ENCODE peak calls at places on chromosome 18, in seven cellular contexts. One of them, this sample, is unnamed. For H3K4me1, the result is how much of the 10 kb centered on the place peaks cover.

GRCh38 chr18:49898421-49898820 is 85.1 kb upstream of the ACAA2 start:
- DNase-seq in H9: peak
- DNase-seq in neural progenitor cell: peak
- DNase-seq in CD8-positive, alpha-beta T cell: peak
- DNase-seq in ascending aorta: no peak
- DNase-seq in GM23338: peak
- DNase-seq in cardiac muscle cell: peak
- DNase-seq in this sample: peak

GRCh38 chr18:53451902-53452301 is 772.6 kb downstream of the MBD2 start:
- DNase-seq in ascending aorta: no peak
- DNase-seq in cardiac muscle cell: no peak
- DNase-seq in H9: no peak
- DNase-seq in neural progenitor cell: no peak
- DNase-seq in CD8-positive, alpha-beta T cell: no peak
- DNase-seq in GM23338: no peak
- DNase-seq in this sample: no peak

GRCh38 chr18:59272221-59272888 is 899 bp downstream of the RAX start:
- DNase-seq in H9: no peak
- DNase-seq in GM23338: peak
- DNase-seq in CD8-positive, alpha-beta T cell: no peak
- DNase-seq in ascending aorta: no peak
- DNase-seq in cardiac muscle cell: no peak
- DNase-seq in neural progenitor cell: peak
- DNase-seq in this sample: no peak

GRCh38 chr18:9901377-9901776 is 12.4 kb upstream of the VAPA start:
- DNase-seq in H9: no peak
- DNase-seq in neural progenitor cell: no peak
- DNase-seq in cardiac muscle cell: peak
- DNase-seq in CD8-positive, alpha-beta T cell: no peak
- DNase-seq in ascending aorta: no peak
- DNase-seq in GM23338: no peak
- DNase-seq in this sample: no peak

GRCh38 chr18:12750076-12750707 is 47.4 kb downstream of the PSMG2 start:
- DNase-seq in cardiac muscle cell: no peak
- DNase-seq in GM23338: no peak
- DNase-seq in neural progenitor cell: no peak
- DNase-seq in ascending aorta: peak
- DNase-seq in H9: no peak
- DNase-seq in CD8-positive, alpha-beta T cell: no peak
- DNase-seq in this sample: no peak

GRCh38 chr18:54726143-54726542 is 102.1 kb upstream of the RAB27B start:
- DNase-seq in GM23338: no peak
- DNase-seq in H9: no peak
- DNase-seq in cardiac muscle cell: no peak
- DNase-seq in ascending aorta: no peak
- DNase-seq in neural progenitor cell: no peak
- DNase-seq in CD8-positive, alpha-beta T cell: no peak
- DNase-seq in this sample: no peak

GRCh38 chr18:13264091-13264777 is 45.7 kb downstream of the LDLRAD4 start:
- DNase-seq in CD8-positive, alpha-beta T cell: no peak
- DNase-seq in ascending aorta: no peak
- DNase-seq in cardiac muscle cell: peak
- DNase-seq in H9: peak
- DNase-seq in GM23338: no peak
- DNase-seq in neural progenitor cell: no peak
- DNase-seq in this sample: no peak

GRCh38 chr18:12773369-12773768 is 70.5 kb downstream of the PSMG2 start:
- DNase-seq in cardiac muscle cell: no peak
- DNase-seq in ascending aorta: no peak
- DNase-seq in CD8-positive, alpha-beta T cell: no peak
- DNase-seq in neural progenitor cell: no peak
- DNase-seq in H9: no peak
- DNase-seq in GM23338: no peak
- DNase-seq in this sample: no peak

GRCh38 chr18:25516121-25516520 is 164.2 kb upstream of the ZNF521 start:
- DNase-seq in CD8-positive, alpha-beta T cell: no peak
- DNase-seq in cardiac muscle cell: no peak
- DNase-seq in H9: no peak
- DNase-seq in neural progenitor cell: no peak
- DNase-seq in GM23338: no peak
- DNase-seq in ascending aorta: no peak
- DNase-seq in this sample: no peak

GRCh38 chr18:50879302-50880107 is 587 bp downstream of the ME2 start:
- DNase-seq in ascending aorta: no peak
- DNase-seq in cardiac muscle cell: peak
- DNase-seq in H9: peak
- DNase-seq in neural progenitor cell: no peak
- DNase-seq in GM23338: no peak
- DNase-seq in CD8-positive, alpha-beta T cell: peak
- DNase-seq in this sample: no peak

GRCh38 chr18:67509711-67510110 is 6.8 kb downstream of the DSEL start:
- DNase-seq in neural progenitor cell: no peak
- DNase-seq in H9: no peak
- DNase-seq in cardiac muscle cell: peak
- DNase-seq in ascending aorta: no peak
- DNase-seq in GM23338: no peak
- DNase-seq in CD8-positive, alpha-beta T cell: no peak
- DNase-seq in this sample: no peak

GRCh38 chr18:28183418-28184078 is 6.6 kb upstream of the CDH2 start:
- DNase-seq in neural progenitor cell: no peak
- DNase-seq in ascending aorta: no peak
- DNase-seq in H9: no peak
- DNase-seq in cardiac muscle cell: peak
- DNase-seq in CD8-positive, alpha-beta T cell: no peak
- DNase-seq in GM23338: no peak
- DNase-seq in this sample: no peak

GRCh38 chr18:44309185-44309584 is 371.5 kb upstream of the SETBP1 start:
- DNase-seq in ascending aorta: no peak
- DNase-seq in neural progenitor cell: no peak
- DNase-seq in CD8-positive, alpha-beta T cell: no peak
- DNase-seq in GM23338: no peak
- DNase-seq in cardiac muscle cell: peak
- DNase-seq in H9: no peak
- DNase-seq in this sample: no peak

GRCh38 chr18:43627833-43628370 is 350.6 kb upstream of the SYT4 start:
- DNase-seq in GM23338: no peak
- DNase-seq in CD8-positive, alpha-beta T cell: no peak
- DNase-seq in ascending aorta: no peak
- DNase-seq in cardiac muscle cell: no peak
- DNase-seq in H9: no peak
- DNase-seq in neural progenitor cell: no peak
- DNase-seq in this sample: no peak

GRCh38 chr18:44679056-44679911 is 1.4 kb upstream of the SETBP1 start:
- DNase-seq in cardiac muscle cell: peak
- DNase-seq in H9: peak
- DNase-seq in ascending aorta: peak
- DNase-seq in neural progenitor cell: peak
- DNase-seq in GM23338: peak
- DNase-seq in CD8-positive, alpha-beta T cell: peak
- DNase-seq in this sample: peak

GRCh38 chr18:61333746-61334490 is 688 bp downstream of the CDH20 start:
- DNase-seq in cardiac muscle cell: peak
- DNase-seq in GM23338: peak
- DNase-seq in ascending aorta: no peak
- DNase-seq in neural progenitor cell: peak
- DNase-seq in H9: peak
- DNase-seq in CD8-positive, alpha-beta T cell: no peak
- DNase-seq in this sample: no peak

GRCh38 chr18:58911766-58912165 is 47.1 kb downstream of the ZNF532 start:
- DNase-seq in H9: no peak
- DNase-seq in neural progenitor cell: no peak
- DNase-seq in GM23338: peak
- DNase-seq in CD8-positive, alpha-beta T cell: no peak
- DNase-seq in cardiac muscle cell: peak
- DNase-seq in ascending aorta: no peak
- DNase-seq in this sample: peak

GRCh38 chr18:8849696-8850095 is 144.3 kb downstream of the MTCL1 start:
- DNase-seq in H9: no peak
- DNase-seq in ascending aorta: no peak
- DNase-seq in GM23338: no peak
- DNase-seq in cardiac muscle cell: no peak
- DNase-seq in CD8-positive, alpha-beta T cell: no peak
- DNase-seq in neural progenitor cell: no peak
- DNase-seq in this sample: no peak

GRCh38 chr18:2878656-2879330 is 32.0 kb downstream of the EMILIN2 start:
- DNase-seq in H9: no peak
- DNase-seq in GM23338: no peak
- DNase-seq in ascending aorta: no peak
- DNase-seq in CD8-positive, alpha-beta T cell: no peak
- DNase-seq in cardiac muscle cell: no peak
- DNase-seq in neural progenitor cell: no peak
- DNase-seq in this sample: no peak

GRCh38 chr18:43129946-43130523 is 14.6 kb upstream of the RIT2 start:
- DNase-seq in ascending aorta: no peak
- DNase-seq in H9: no peak
- DNase-seq in GM23338: no peak
- DNase-seq in cardiac muscle cell: peak
- DNase-seq in CD8-positive, alpha-beta T cell: no peak
- DNase-seq in neural progenitor cell: no peak
- DNase-seq in this sample: no peak

DNA sequence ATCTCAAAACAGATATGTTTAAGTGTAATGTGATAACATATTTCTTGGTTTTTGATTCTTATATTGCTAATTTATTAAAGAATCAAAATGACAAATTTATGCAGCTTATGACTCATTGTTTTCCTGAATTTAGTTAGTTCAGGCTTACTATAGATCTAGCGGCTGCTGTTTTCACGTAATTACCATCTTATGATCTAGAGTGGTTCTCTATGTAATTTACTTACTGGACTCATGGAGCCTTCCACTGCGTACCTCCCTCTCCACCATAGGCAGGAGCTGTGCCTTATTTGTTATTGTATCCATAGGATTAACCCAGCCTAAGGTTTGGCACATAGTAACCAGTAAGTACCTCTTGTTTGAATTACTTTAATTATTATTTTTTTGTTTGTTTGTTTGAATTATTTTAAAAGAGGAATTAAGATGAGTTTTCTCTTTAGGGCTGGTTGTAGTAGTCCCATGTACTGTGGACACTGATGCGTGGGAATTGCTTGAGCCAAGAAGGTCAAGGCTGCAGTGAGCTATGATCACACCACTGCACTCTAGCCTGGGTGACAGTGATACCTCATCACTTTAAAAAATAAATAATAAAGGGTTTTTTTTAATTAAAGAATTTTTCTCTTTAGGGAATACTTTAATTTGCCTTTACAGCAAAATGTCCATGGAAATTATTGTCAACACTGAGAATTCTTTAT is 165.5 kb downstream of the PHLPP1 start:
- DNase-seq in cardiac muscle cell: no peak
- DNase-seq in GM23338: no peak
- DNase-seq in CD8-positive, alpha-beta T cell: no peak
- DNase-seq in neural progenitor cell: no peak
- DNase-seq in ascending aorta: no peak
- DNase-seq in H9: no peak
- DNase-seq in this sample: no peak
- H3K4me1 ChIP-seq in cardiac muscle cell: under half
- H3K4me1 ChIP-seq in GM23338: half or more
- H3K4me1 ChIP-seq in CD8-positive, alpha-beta T cell: under half
- H3K4me1 ChIP-seq in neural progenitor cell: under half
- H3K4me1 ChIP-seq in ascending aorta: under half
- H3K4me1 ChIP-seq in H9: under half
- H3K4me1 ChIP-seq in this sample: under half

DNA sequence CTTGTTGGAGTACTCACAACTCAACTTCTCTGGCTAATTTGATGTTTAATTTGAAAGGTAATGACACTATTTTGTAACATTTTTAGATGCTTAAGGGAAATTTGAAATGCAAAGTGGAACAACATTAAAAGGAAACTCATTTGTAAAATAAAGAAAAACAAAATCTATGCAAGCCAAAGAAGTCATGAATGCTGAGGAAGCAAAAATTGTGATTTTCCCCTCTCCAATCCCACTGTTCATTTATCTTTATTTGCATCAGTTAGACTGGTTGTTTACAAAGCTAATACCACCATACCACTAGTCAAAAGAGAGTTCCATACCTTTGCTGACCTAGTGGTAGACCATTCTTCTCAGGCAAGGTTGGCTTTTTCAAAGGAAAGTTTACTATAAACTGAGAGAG is 2.2 kb upstream of the B4GALT6 start:
- DNase-seq in neural progenitor cell: no peak
- DNase-seq in H9: no peak
- DNase-seq in GM23338: no peak
- DNase-seq in ascending aorta: no peak
- DNase-seq in CD8-positive, alpha-beta T cell: no peak
- DNase-seq in cardiac muscle cell: no peak
- DNase-seq in this sample: no peak
- H3K4me1 ChIP-seq in neural progenitor cell: under half
- H3K4me1 ChIP-seq in H9: under half
- H3K4me1 ChIP-seq in GM23338: under half
- H3K4me1 ChIP-seq in ascending aorta: under half
- H3K4me1 ChIP-seq in CD8-positive, alpha-beta T cell: under half
- H3K4me1 ChIP-seq in cardiac muscle cell: under half
- H3K4me1 ChIP-seq in this sample: under half

GRCh38 chr18:48544661-48545415 is 6.0 kb downstream of the CTIF start:
- DNase-seq in CD8-positive, alpha-beta T cell: no peak
- DNase-seq in H9: no peak
- DNase-seq in ascending aorta: no peak
- DNase-seq in neural progenitor cell: no peak
- DNase-seq in cardiac muscle cell: no peak
- DNase-seq in GM23338: no peak
- DNase-seq in this sample: no peak
- H3K4me1 ChIP-seq in CD8-positive, alpha-beta T cell: under half
- H3K4me1 ChIP-seq in H9: under half
- H3K4me1 ChIP-seq in ascending aorta: under half
- H3K4me1 ChIP-seq in neural progenitor cell: under half
- H3K4me1 ChIP-seq in cardiac muscle cell: under half
- H3K4me1 ChIP-seq in GM23338: half or more
- H3K4me1 ChIP-seq in this sample: under half

GRCh38 chr18:39939209-39939608 is 2015.8 kb upstream of the PIK3C3 start:
- DNase-seq in neural progenitor cell: no peak
- DNase-seq in GM23338: no peak
- DNase-seq in CD8-positive, alpha-beta T cell: no peak
- DNase-seq in ascending aorta: no peak
- DNase-seq in cardiac muscle cell: no peak
- DNase-seq in H9: no peak
- DNase-seq in this sample: no peak

GRCh38 chr18:39946623-39947061 is 2008.4 kb upstream of the PIK3C3 start:
- DNase-seq in GM23338: peak
- DNase-seq in neural progenitor cell: no peak
- DNase-seq in cardiac muscle cell: peak
- DNase-seq in CD8-positive, alpha-beta T cell: no peak
- DNase-seq in ascending aorta: no peak
- DNase-seq in H9: peak
- DNase-seq in this sample: peak

GRCh38 chr18:39942702-39943101 is 2012.3 kb upstream of the PIK3C3 start:
- DNase-seq in ascending aorta: no peak
- DNase-seq in neural progenitor cell: no peak
- DNase-seq in GM23338: no peak
- DNase-seq in CD8-positive, alpha-beta T cell: no peak
- DNase-seq in cardiac muscle cell: no peak
- DNase-seq in H9: no peak
- DNase-seq in this sample: no peak

DNA sequence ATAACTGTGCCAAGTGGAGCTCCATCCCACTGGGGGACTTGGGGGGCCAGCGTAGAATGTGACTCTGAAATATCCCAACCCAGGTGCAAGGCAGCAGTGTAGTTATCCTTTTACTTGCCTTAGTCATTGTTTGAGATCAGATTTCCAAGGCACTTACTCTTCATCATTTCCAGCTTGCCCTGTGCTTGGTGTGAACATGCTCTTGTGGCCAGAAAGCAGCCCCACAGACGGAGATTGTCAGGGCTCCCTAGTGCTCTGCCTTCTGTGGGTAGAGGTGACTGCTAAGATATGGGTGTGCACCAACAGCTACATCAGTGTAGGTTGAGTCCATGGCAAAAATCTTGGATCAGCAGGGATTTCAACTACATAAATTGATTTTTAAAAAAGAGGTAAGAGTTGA is 2010.0 kb upstream of the PIK3C3 start:
- DNase-seq in H9: no peak
- DNase-seq in GM23338: no peak
- DNase-seq in ascending aorta: no peak
- DNase-seq in neural progenitor cell: no peak
- DNase-seq in cardiac muscle cell: no peak
- DNase-seq in CD8-positive, alpha-beta T cell: no peak
- DNase-seq in this sample: no peak
- H3K4me1 ChIP-seq in H9: under half
- H3K4me1 ChIP-seq in GM23338: under half
- H3K4me1 ChIP-seq in ascending aorta: under half
- H3K4me1 ChIP-seq in neural progenitor cell: under half
- H3K4me1 ChIP-seq in cardiac muscle cell: under half
- H3K4me1 ChIP-seq in CD8-positive, alpha-beta T cell: under half
- H3K4me1 ChIP-seq in this sample: under half

This sample was measured in body of pancreas.